ENCODE peak calls at places on chromosomes 2 and 18, in four cellular contexts. Y, L, S and Z are unnamed samples.

GRCh38 chr2:96970910-96971309 is 15.5 kb downstream of the FAM178B start:
- DNase-seq in Y (no peak), L (no peak), S (no peak), Z (no peak)

GRCh38 chr18:46338213-46338612 is 234.0 kb downstream of the HAUS1 start:
- DNase-seq in Y (no peak), L (no peak), S (no peak), Z (no peak)

GRCh38 chr2:55361465-55362189 is 58.0 kb downstream of the CCDC88A start:
- DNase-seq in S (peak; percentile 20), Y (peak; percentile 2), L (no peak), Z (peak; percentile 14)

GRCh38 chr2:183536714-183537113 is 412.5 kb downstream of the NUP35 start:
- DNase-seq in Y (no peak), S (no peak), L (no peak), Z (no peak)

GRCh38 chr2:28639092-28639691 is 112.4 kb upstream of the PPP1CB start:
- DNase-seq in L (no peak), S (no peak), Y (no peak), Z (no peak)

GRCh38 chr18:43563780-43564179 is 286.5 kb upstream of the SYT4 start:
- DNase-seq in Y (peak; percentile 45), S (no peak), L (no peak), Z (peak; percentile 48)

GRCh38 chr18:80034852-80035406 is 695 bp downstream of the RBFA start:
- DNase-seq in S (no peak), Y (no peak), L (no peak), Z (no peak)

GRCh38 chr2:55365303-55365702 is 54.4 kb downstream of the CCDC88A start:
- DNase-seq in Y (no peak), S (no peak), L (no peak), Z (no peak)

GRCh38 chr2:234308814-234309195 is 188.1 kb downstream of the ARL4C start:
- DNase-seq in S (peak; percentile 60), L (no peak), Y (peak; percentile 37), Z (no peak)

GRCh38 chr2:36367497-36368353 is 12.1 kb downstream of the CRIM1 start:
- DNase-seq in L (no peak), S (no peak), Y (no peak), Z (no peak)

GRCh38 chr2:68018727-68019126 is 44.1 kb downstream of the C1D start:
- DNase-seq in Y (no peak), L (no peak), S (no peak), Z (no peak)

GRCh38 chr2:159225025-159226016 is 61.2 kb downstream of the WDSUB1 start:
- DNase-seq in S (no peak), L (no peak), Y (no peak), Z (no peak)

GRCh38 chr2:231761735-231762134 is 19.3 kb downstream of the PDE6D start:
- DNase-seq in Y (no peak), L (no peak), S (no peak), Z (no peak)

GRCh38 chr2:231133365-231134114 is 8.7 kb upstream of the HTR2B start:
- DNase-seq in L (no peak), Y (peak; percentile 75), S (no peak), Z (no peak)

GRCh38 chr2:124283090-124283489 is 258.0 kb downstream of the CNTNAP5 start:
- DNase-seq in Y (no peak), L (no peak), S (no peak), Z (no peak)

GRCh38 chr2:158755738-158756137 is 39.4 kb upstream of the DAPL1 start:
- DNase-seq in Y (no peak), L (no peak), S (no peak), Z (no peak)

GRCh38 chr2:5164806-5165525 is 527.2 kb upstream of the SOX11 start:
- DNase-seq in Y (peak; percentile 16), L (no peak), S (no peak), Z (peak; percentile 26)

GRCh38 chr2:220178991-220179695 is 551.7 kb downstream of the SLC4A3 start:
- DNase-seq in Y (no peak), S (no peak), L (no peak), Z (no peak)

GRCh38 chr2:204015118-204015842 is 78.7 kb downstream of the ICOS start:
- DNase-seq in L (no peak), S (no peak), Y (no peak), Z (no peak)

GRCh38 chr2:134436706-134437105 is 182.8 kb downstream of the MGAT5 start:
- DNase-seq in L (no peak), S (peak; percentile 5), Y (no peak), Z (no peak)

GRCh38 chr2:196551014-196551413 is 88.5 kb upstream of the CCDC150 start:
- DNase-seq in Y (peak; percentile 49), S (no peak), L (no peak), Z (peak; percentile 13)

GRCh38 chr2:38740851-38741541 is 10.2 kb downstream of the SRSF7 start:
- DNase-seq in Y (peak; percentile 21), S (no peak), L (no peak), Z (no peak)